ENCODE peak calls at places on chromosomes 3 and 15, in eight cellular contexts. M is IMR-90, S is uterus, I is NB4, R is A549, O is stomach, Y is tibial nerve, A is H54. K is an unnamed sample.

GRCh38 chr3:100603449-100603848 is 6.0 kb upstream of the ADGRG7 start:
- DNase-seq in M (peak; percentile 54), S (no peak), I (peak; percentile 14), R (peak; percentile 27), O (no peak), Y (no peak), A (no peak), K (no peak)

GRCh38 chr15:74387988-74388955 is 20.8 kb upstream of the CYP11A1 start:
- DNase-seq in M (no peak), S (no peak), I (no peak), R (no peak), O (no peak), Y (no peak), A (no peak), K (no peak)

GRCh38 chr15:100713163-100713867 is 110.9 kb downstream of the ASB7 start:
- DNase-seq in M (peak; percentile 79), S (peak; percentile 27), I (no peak), R (peak; percentile 97), O (no peak), Y (no peak), A (peak; percentile 66), K (peak; percentile 81)

GRCh38 chr3:132399054-132399929 is 18.0 kb upstream of the DNAJC13 start:
- DNase-seq in M (peak; percentile 68), S (no peak), I (peak; percentile 70), R (peak; percentile 34), O (no peak), Y (no peak), A (peak; percentile 28), K (no peak)

GRCh38 chr3:126835472-126836219 is 131.6 kb downstream of the CHCHD6 start:
- DNase-seq in M (peak; percentile 76), S (no peak), I (no peak), R (no peak), O (no peak), Y (no peak), A (peak; percentile 61), K (peak; percentile 56)

GRCh38 chr15:80503319-80503952 is 99.3 kb downstream of the ARNT2 start:
- DNase-seq in M (no peak), S (no peak), I (no peak), R (no peak), O (no peak), Y (no peak), A (no peak), K (peak; percentile 64)

GRCh38 chr15:90305932-90306331 is 40.5 kb downstream of the NGRN start:
- DNase-seq in M (no peak), S (no peak), I (no peak), R (no peak), O (no peak), Y (no peak), A (no peak), K (no peak)

GRCh38 chr3:107845355-107846281 is 245.2 kb downstream of the CD47 start:
- DNase-seq in M (peak; percentile 21), S (no peak), I (no peak), R (no peak), O (no peak), Y (no peak), A (no peak), K (no peak)

GRCh38 chr15:86650084-86650483 is 570.4 kb downstream of the AGBL1 start:
- DNase-seq in M (no peak), S (no peak), I (peak; percentile 37), R (peak; percentile 21), O (no peak), Y (no peak), A (peak; percentile 2), K (no peak)

GRCh38 chr3:125154800-125155269 is 57.7 kb downstream of the SLC12A8 start:
- DNase-seq in M (no peak), S (no peak), I (no peak), R (no peak), O (no peak), Y (no peak), A (no peak), K (no peak)

GRCh38 chr3:44355634-44356033 is 17.1 kb downstream of the TCAIM start:
- DNase-seq in M (peak; percentile 91), S (peak; percentile 23), I (peak; percentile 80), R (no peak), O (no peak), Y (no peak), A (peak; percentile 46), K (no peak)

GRCh38 chr15:25053000-25053815 is 98.4 kb downstream of the SNRPN start:
- DNase-seq in M (no peak), S (no peak), I (no peak), R (no peak), O (peak; percentile 11), Y (no peak), A (no peak), K (no peak)

GRCh38 chr15:78597583-78597982 is 23.2 kb downstream of the CHRNA3 start:
- DNase-seq in M (no peak), S (no peak), I (no peak), R (no peak), O (no peak), Y (no peak), A (no peak), K (no peak)

GRCh38 chr15:67784057-67784781 is 41.1 kb upstream of the SKOR1 start:
- DNase-seq in M (no peak), S (no peak), I (peak; percentile 92), R (no peak), O (no peak), Y (no peak), A (no peak), K (no peak)

GRCh38 chr3:138434875-138435772 is 708 bp downstream of the ESYT3 start:
- DNase-seq in M (no peak), S (no peak), I (peak; percentile 38), R (no peak), O (no peak), Y (no peak), A (no peak), K (no peak)

GRCh38 chr3:1082024-1082633 is 10.7 kb upstream of the CNTN6 start:
- DNase-seq in M (peak; percentile 15), S (no peak), I (peak; percentile 46), R (no peak), O (peak; percentile 28), Y (no peak), A (peak; percentile 3), K (no peak)

GRCh38 chr3:67674055-67674454 is 19.6 kb upstream of the SUCLG2 start:
- DNase-seq in M (no peak), S (no peak), I (no peak), R (no peak), O (no peak), Y (no peak), A (no peak), K (no peak)

GRCh38 chr3:161409069-161409468 is 37.8 kb upstream of the SPTSSB start:
- DNase-seq in M (peak; percentile 23), S (no peak), I (peak; percentile 42), R (peak; percentile 14), O (no peak), Y (no peak), A (no peak), K (no peak)

GRCh38 chr3:133855772-133856171 is 39.9 kb downstream of the RAB6B start:
- DNase-seq in M (peak; percentile 12), S (no peak), I (peak; percentile 94), R (no peak), O (no peak), Y (no peak), A (no peak), K (no peak)

GRCh38 chr3:14141144-14141543 is 16.3 kb downstream of the TMEM43 start:
- DNase-seq in M (peak; percentile 50), S (peak; percentile 9), I (no peak), R (no peak), O (no peak), Y (no peak), A (no peak), K (no peak)
- TF ChIP-seq POLR2A in M (no peak), S (no peak), I (no peak), R (no peak), O (no peak), Y (no peak), A (no peak), K (no peak)

GRCh38 chr3:184315506-184315867 is 1.1 kb downstream of the EIF4G1 start:
- DNase-seq in M (no peak), S (no peak), I (peak; percentile 48), R (no peak), O (no peak), Y (no peak), A (no peak), K (no peak)

GRCh38 chr3:184314363-184314699 is at the start of gene EIF4G1:
- DNase-seq in M (peak; percentile 94), S (peak; percentile 95), I (peak; percentile 94), R (peak; percentile 69), O (peak; percentile 96), Y (peak; percentile 92), A (peak; percentile 95), K (no peak)

GRCh38 chr3:184315871-184316661 is 1.7 kb downstream of the EIF4G1 start:
- DNase-seq in M (peak; percentile 23), S (no peak), I (no peak), R (no peak), O (no peak), Y (no peak), A (no peak), K (no peak)

GRCh38 chr3:184316792-184317191 is 2.4 kb downstream of the EIF4G1 start:
- DNase-seq in M (no peak), S (no peak), I (no peak), R (no peak), O (no peak), Y (no peak), A (no peak), K (no peak)

GRCh38 chr3:184314700-184315505 is 497 bp downstream of the EIF4G1 start:
- DNase-seq in M (peak; percentile 76), S (peak; percentile 81), I (peak; percentile 73), R (no peak), O (peak; percentile 83), Y (peak; percentile 70), A (peak; percentile 47), K (no peak)
- TF ChIP-seq POLR2A in M (peak; percentile 87), S (peak; percentile 50), I (no peak), R (peak; percentile 43), O (no peak), Y (peak; percentile 83), A (no peak), K (no peak)

GRCh38 chr3:31645233-31645632 is 112.5 kb downstream of the STT3B start:
- DNase-seq in M (peak; percentile 35), S (no peak), I (no peak), R (no peak), O (no peak), Y (no peak), A (no peak), K (no peak)
- TF ChIP-seq POLR2A in M (no peak), S (no peak), I (no peak), R (no peak), O (no peak), Y (no peak), A (no peak), K (no peak)

GRCh38 chr3:183449791-183450190 is 21.4 kb upstream of the MCF2L2 start:
- DNase-seq in M (peak; percentile 9), S (no peak), I (no peak), R (no peak), O (no peak), Y (no peak), A (no peak), K (no peak)

GRCh38 chr3:183449391-183449790 is 21.0 kb upstream of the MCF2L2 start:
- DNase-seq in M (peak; percentile 38), S (no peak), I (peak; percentile 52), R (no peak), O (no peak), Y (no peak), A (no peak), K (no peak)

GRCh38 chr3:183448369-183449128 is 20.1 kb upstream of the MCF2L2 start:
- DNase-seq in M (no peak), S (no peak), I (no peak), R (no peak), O (no peak), Y (no peak), A (no peak), K (no peak)

GRCh38 chr3:183446838-183447205 is 18.4 kb upstream of the MCF2L2 start:
- DNase-seq in M (no peak), S (no peak), I (no peak), R (no peak), O (no peak), Y (no peak), A (no peak), K (no peak)

GRCh38 chr3:183447206-183448001 is 19.0 kb upstream of the MCF2L2 start:
- DNase-seq in M (peak; percentile 67), S (peak; percentile 75), I (peak; percentile 96), R (peak; percentile 80), O (peak; percentile 82), Y (peak; percentile 64), A (peak; percentile 65), K (no peak)
- TF ChIP-seq POLR2A in M (no peak), S (no peak), I (peak; percentile 80), R (peak; percentile 85), O (no peak), Y (peak; percentile 45), A (peak; percentile 82), K (no peak)